ENCODE peak calls at places on chromosomes 1 and 21, in four cellular contexts. R, K, P and O are unnamed samples.

GRCh38 chr1:7610936-7611335 is 160.2 kb upstream of the VAMP3 start:
- DNase-seq in R (no peak), K (no peak), P (no peak), O (no peak)

GRCh38 chr1:228015276-228016180 is 8.7 kb downstream of the WNT3A start:
- DNase-seq in R (peak), K (no peak), P (no peak), O (no peak)

GRCh38 chr1:151006331-151007052 is at the start of gene MINDY1:
- DNase-seq in R (peak), K (peak), P (no peak), O (no peak)

GRCh38 chr1:158054721-158055120 is 61.3 kb downstream of the KIRREL1 start:
- DNase-seq in R (no peak), K (no peak), P (no peak), O (no peak)

GRCh38 chr1:52825868-52826267 is 16.7 kb upstream of the ZYG11A start:
- DNase-seq in R (no peak), K (no peak), P (no peak), O (no peak)

GRCh38 chr1:210373878-210374599 is 45.3 kb downstream of the HHAT start:
- DNase-seq in R (peak), K (peak), P (peak), O (peak)

GRCh38 chr21:44932366-44933181 is 7.3 kb upstream of the SLX9 start:
- DNase-seq in R (no peak), K (peak), P (no peak), O (no peak)

GRCh38 chr1:67785847-67786753 is 47.2 kb downstream of the GNG12 start:
- DNase-seq in R (no peak), K (no peak), P (no peak), O (no peak)

GRCh38 chr1:242710847-242711246 is 186.3 kb upstream of the PLD5 start:
- DNase-seq in R (no peak), K (no peak), P (no peak), O (no peak)

GRCh38 chr21:29365636-29366305 is 67.0 kb downstream of the BACH1 start:
- DNase-seq in R (no peak), K (no peak), P (no peak), O (no peak)